ENCODE peak calls at places on chromosomes 2 and 18, in nine cellular contexts. Q is body of pancreas, A is GM12878, W is WTC11, G is endothelial cell, F is GM12865, H is fibroblast of pulmonary artery, S is progenitor cell of endocrine pancreas, X is prostate gland. J is an unnamed sample.

GRCh38 chr18:40012931-40013609 is 1942.0 kb upstream of the PIK3C3 start:
- DNase-seq in Q (no peak), A (no peak), W (no peak), G (no peak), F (no peak), H (peak; percentile 39), S (no peak), X (no peak), J (no peak)

GRCh38 chr2:127620867-127621266 is 25.1 kb upstream of the GPR17 start:
- DNase-seq in Q (no peak), A (no peak), W (no peak), G (no peak), F (no peak), H (no peak), S (no peak), X (no peak), J (no peak)

GRCh38 chr2:228344531-228344930 is 163.0 kb upstream of the SPHKAP start:
- DNase-seq in Q (no peak), A (no peak), W (no peak), G (no peak), F (no peak), H (no peak), S (no peak), X (no peak), J (no peak)

GRCh38 chr2:236503100-236503499 is 66.5 kb upstream of the ACKR3 start:
- DNase-seq in Q (no peak), A (no peak), W (peak; percentile 50), G (peak; percentile 15), F (peak; percentile 18), H (no peak), S (no peak), X (no peak), J (no peak)

GRCh38 chr18:62485684-62486083 is 37.1 kb upstream of the ZCCHC2 start:
- DNase-seq in Q (no peak), A (no peak), W (no peak), G (no peak), F (no peak), H (peak; percentile 83), S (no peak), X (peak; percentile 30), J (no peak)

GRCh38 chr2:60880633-60880987 is 764 bp upstream of the REL start:
- DNase-seq in Q (no peak), A (no peak), W (no peak), G (no peak), F (no peak), H (no peak), S (no peak), X (no peak), J (no peak)

GRCh38 chr2:98477036-98477435 is 32.4 kb downstream of the INPP4A start:
- DNase-seq in Q (no peak), A (no peak), W (no peak), G (no peak), F (no peak), H (no peak), S (no peak), X (no peak), J (no peak)

GRCh38 chr2:33406622-33407021 is 69.8 kb upstream of the RASGRP3 start:
- DNase-seq in Q (peak; percentile 16), A (no peak), W (no peak), G (no peak), F (no peak), H (no peak), S (no peak), X (no peak), J (no peak)

GRCh38 chr2:210099940-210100339 is 71.3 kb downstream of the KANSL1L start:
- DNase-seq in Q (no peak), A (no peak), W (peak; percentile 67), G (no peak), F (no peak), H (no peak), S (no peak), X (no peak), J (no peak)

GRCh38 chr2:9681427-9681817 is 50.6 kb upstream of the YWHAQ start:
- DNase-seq in Q (no peak), A (no peak), W (no peak), G (no peak), F (peak; percentile 51), H (no peak), S (no peak), X (no peak), J (no peak)

GRCh38 chr2:21118302-21118920 is 5.4 kb upstream of the TDRD15 start:
- DNase-seq in Q (no peak), A (no peak), W (peak; percentile 29), G (peak; percentile 38), F (peak; percentile 35), H (peak; percentile 19), S (no peak), X (no peak), J (peak; percentile 21)

GRCh38 chr18:28177828-28178635 is 1.1 kb upstream of the CDH2 start:
- DNase-seq in Q (peak; percentile 21), A (no peak), W (peak; percentile 79), G (peak; percentile 81), F (no peak), H (peak; percentile 51), S (peak; percentile 78), X (peak; percentile 10), J (peak; percentile 88)

GRCh38 chr2:120029672-120030640 is 17.1 kb downstream of the EPB41L5 start:
- DNase-seq in Q (no peak), A (no peak), W (no peak), G (no peak), F (no peak), H (no peak), S (no peak), X (no peak), J (no peak)

GRCh38 chr2:120028795-120029194 is 15.9 kb downstream of the EPB41L5 start:
- DNase-seq in Q (no peak), A (no peak), W (no peak), G (no peak), F (no peak), H (no peak), S (no peak), X (no peak), J (no peak)

GRCh38 chr2:120032297-120032696 is 19.4 kb downstream of the EPB41L5 start:
- DNase-seq in Q (no peak), A (no peak), W (no peak), G (no peak), F (no peak), H (no peak), S (no peak), X (no peak), J (no peak)

GRCh38 chr2:120026890-120027289 is 14.0 kb downstream of the EPB41L5 start:
- DNase-seq in Q (no peak), A (no peak), W (no peak), G (no peak), F (no peak), H (no peak), S (no peak), X (no peak), J (no peak)
- TF ChIP-seq CTCF in Q (no peak), A (no peak), W (no peak), G (peak; percentile 57), F (no peak), H (peak; percentile 33), S (peak; percentile 32), X (no peak), J (peak; percentile 13)

GRCh38 chr18:69574401-69574800 is 173.7 kb downstream of the DOK6 start:
- DNase-seq in Q (no peak), A (no peak), W (no peak), G (no peak), F (no peak), H (no peak), S (no peak), X (no peak), J (no peak)
- TF ChIP-seq CTCF in Q (no peak), A (no peak), W (no peak), G (no peak), F (no peak), H (no peak), S (no peak), X (no peak), J (no peak)

GRCh38 chr2:37142546-37142945 is 14.2 kb downstream of the EIF2AK2 start:
- DNase-seq in Q (no peak), A (no peak), W (no peak), G (no peak), F (no peak), H (no peak), S (no peak), X (no peak), J (no peak)
- TF ChIP-seq CTCF in Q (no peak), A (no peak), W (no peak), G (peak; percentile 25), F (no peak), H (no peak), S (peak; percentile 13), X (no peak), J (no peak)

GRCh38 chr2:217058791-217059755 is 199.2 kb upstream of the TNP1 start:
- DNase-seq in Q (no peak), A (no peak), W (no peak), G (no peak), F (no peak), H (peak; percentile 35), S (no peak), X (no peak), J (no peak)
- TF ChIP-seq CTCF in Q (no peak), A (no peak), W (no peak), G (no peak), F (no peak), H (no peak), S (no peak), X (no peak), J (no peak)

GRCh38 chr2:138716183-138716582 is 64.0 kb downstream of the NXPH2 start:
- DNase-seq in Q (no peak), A (no peak), W (no peak), G (no peak), F (peak; percentile 47), H (no peak), S (no peak), X (no peak), J (no peak)
- TF ChIP-seq CTCF in Q (no peak), A (peak; percentile 26), W (no peak), G (no peak), F (peak; percentile 32), H (no peak), S (no peak), X (no peak), J (no peak)

GRCh38 chr2:85243101-85244072 is 84.4 kb downstream of the TGOLN2 start:
- DNase-seq in Q (peak; percentile 55), A (no peak), W (peak; percentile 77), G (peak; percentile 72), F (peak; percentile 21), H (no peak), S (peak; percentile 32), X (no peak), J (peak; percentile 54)
- TF ChIP-seq CTCF in Q (peak; percentile 54), A (peak; percentile 36), W (peak; percentile 53), G (peak; percentile 53), F (peak; percentile 23), H (peak; percentile 34), S (peak; percentile 56), X (no peak), J (peak; percentile 46)

DNA sequence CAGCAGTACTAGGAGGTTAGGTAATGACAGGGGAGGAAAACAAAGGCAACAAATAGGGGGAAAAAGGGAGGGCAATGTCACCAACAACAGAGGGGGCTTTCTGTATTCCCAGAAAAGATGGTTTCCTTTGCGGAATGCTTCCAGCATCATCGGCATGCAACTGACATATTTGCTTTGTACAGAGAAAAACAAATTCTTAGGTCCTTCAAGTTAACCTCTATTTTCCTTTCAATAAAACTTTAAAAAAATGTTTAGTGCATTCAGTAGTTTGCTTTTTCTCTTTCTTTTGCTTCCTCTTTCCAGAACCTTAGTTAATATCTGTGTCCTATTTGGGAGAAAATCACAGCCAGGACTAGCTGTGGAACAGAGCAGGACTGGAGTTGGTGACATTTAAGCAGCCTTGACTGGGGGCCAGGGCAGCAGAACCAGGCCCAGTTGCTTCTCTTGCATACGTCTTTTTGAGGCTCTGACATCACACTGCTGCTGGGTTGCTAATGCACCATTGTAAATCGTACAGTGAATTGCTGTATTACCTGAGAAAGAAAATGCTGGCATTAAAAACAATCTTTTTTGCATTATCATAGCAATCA is 188.3 kb upstream of the FANCL start:
- DNase-seq in Q (no peak), A (no peak), W (no peak), G (peak; percentile 3), F (no peak), H (no peak), S (no peak), X (no peak), J (no peak)
- TF ChIP-seq CTCF in Q (no peak), A (no peak), W (no peak), G (no peak), F (no peak), H (no peak), S (no peak), X (no peak), J (no peak)

J was measured in nephron progenitor cell.